ENCODE peak calls at places on chromosomes 11 and 22, in nine cellular contexts. Q, G, T, O, Y, E, U, D and L are unnamed samples.
A peak's percentile ranks its signal among the peaks of the same experiment; 100 is the strongest.

GRCh38 chr11:121895919-121896318 is 220.1 kb downstream of the BLID start:
- DNase-seq in Q (no peak), E (no peak), Y (no peak), D (no peak), U (peak; percentile 75), G (peak; percentile 78), T (no peak), O (no peak), L (peak; percentile 57)

GRCh38 chr11:20647976-20648565 is 21.3 kb upstream of the NELL1 start:
- DNase-seq in Y (peak; percentile 57), U (peak; percentile 67), O (no peak), E (no peak), T (no peak), Q (peak; percentile 17), G (peak; percentile 33), D (no peak), L (peak; percentile 89)

GRCh38 chr11:47992959-47993820 is 12.8 kb downstream of the PTPRJ start:
- DNase-seq in D (no peak), T (peak; percentile 39), Y (no peak), Q (no peak), G (peak; percentile 78), E (no peak), O (peak; percentile 60), U (peak; percentile 86), L (peak; percentile 83)

GRCh38 chr11:83292709-83293435 is 6.7 kb upstream of the CCDC90B start:
- DNase-seq in T (no peak), Y (no peak), O (no peak), D (no peak), U (peak; percentile 87), Q (no peak), G (peak; percentile 75), E (no peak), L (peak; percentile 60)

GRCh38 chr11:107999759-108000455 is 8.8 kb upstream of the CUL5 start:
- DNase-seq in G (peak; percentile 33), E (no peak), T (no peak), O (no peak), D (no peak), U (peak; percentile 32), Q (no peak), Y (peak; percentile 30), L (peak; percentile 70)

GRCh38 chr22:43153916-43154315 is 2.6 kb downstream of the TSPO start:
- DNase-seq in E (no peak), O (no peak), D (no peak), U (peak; percentile 35), Q (no peak), Y (no peak), T (no peak), G (no peak), L (peak; percentile 94)

GRCh38 chr11:44301856-44302231 is 8.1 kb downstream of the ALX4 start:
- DNase-seq in O (no peak), D (no peak), G (peak; percentile 38), U (peak; percentile 70), E (no peak), Q (no peak), T (no peak), Y (no peak), L (peak; percentile 99)

GRCh38 chr11:28760676-28761390 is 652.6 kb downstream of the METTL15 start:
- DNase-seq in T (no peak), Y (no peak), D (no peak), U (no peak), Q (no peak), E (no peak), O (no peak), G (peak; percentile 58), L (no peak)

GRCh38 chr11:70090989-70091388 is 12.9 kb downstream of the ANO1 start:
- DNase-seq in T (no peak), D (no peak), U (no peak), E (no peak), G (no peak), Q (no peak), Y (no peak), O (no peak), L (peak; percentile 84)

GRCh38 chr22:17786435-17787158 is 12.3 kb upstream of the BID start:
- DNase-seq in T (no peak), G (peak; percentile 6), Y (no peak), D (no peak), U (peak; percentile 65), O (peak; percentile 85), E (no peak), Q (no peak), L (peak; percentile 73)

GRCh38 chr22:17483670-17484372 is 79.5 kb upstream of the SLC25A18 start:
- DNase-seq in U (peak; percentile 20), O (no peak), T (no peak), D (no peak), Q (no peak), E (no peak), G (no peak), Y (no peak), L (no peak)

GRCh38 chr11:8796926-8797325 is 114.1 kb upstream of the AKIP1 start:
- DNase-seq in G (no peak), E (no peak), U (no peak), Q (no peak), T (no peak), Y (no peak), O (no peak), D (no peak), L (no peak)
- TF ChIP-seq CTCF in G (no peak), E (no peak), U (no peak), Q (no peak), T (no peak), Y (no peak), O (no peak), D (no peak), L (no peak)

GRCh38 chr11:26983645-26984044 is 10.3 kb upstream of the FIBIN start:
- DNase-seq in T (no peak), Q (no peak), O (no peak), E (no peak), Y (no peak), U (no peak), G (no peak), D (no peak), L (no peak)

GRCh38 chr11:26985941-26986340 is 8.0 kb upstream of the FIBIN start:
- DNase-seq in T (no peak), D (no peak), U (peak; percentile 65), Y (no peak), G (peak; percentile 50), Q (no peak), E (no peak), O (no peak), L (peak; percentile 36)

GRCh38 chr11:26992031-26992541 is 1.8 kb upstream of the FIBIN start:
- DNase-seq in Y (no peak), T (no peak), G (peak; percentile 82), U (peak; percentile 96), D (no peak), E (no peak), O (no peak), Q (no peak), L (peak; percentile 88)

GRCh38 chr11:26987205-26987604 is 6.7 kb upstream of the FIBIN start:
- DNase-seq in D (no peak), E (no peak), O (no peak), U (no peak), T (no peak), G (no peak), Y (no peak), Q (no peak), L (no peak)

DNA sequence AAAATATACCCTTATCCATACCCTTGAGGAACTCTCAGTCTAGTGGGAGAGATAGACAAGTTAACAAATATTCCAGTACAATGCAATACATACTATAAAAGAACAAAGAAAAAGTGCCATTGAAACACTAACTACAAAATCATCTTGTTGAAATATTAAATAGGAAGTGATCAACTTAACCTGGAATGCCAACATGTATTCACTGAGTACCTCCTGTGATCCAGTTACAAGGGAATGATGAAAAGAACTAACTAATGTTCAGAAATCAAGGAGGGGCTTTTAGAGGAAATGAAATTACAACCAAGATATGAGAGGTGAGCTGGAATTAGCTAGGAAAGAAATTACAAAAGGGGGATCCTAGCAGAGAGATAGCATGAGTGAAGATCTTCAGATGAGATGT is 6.2 kb upstream of the FIBIN start:
- DNase-seq in Q (no peak), Y (no peak), O (no peak), D (no peak), T (no peak), U (peak; percentile 53), E (no peak), G (no peak), L (peak; percentile 58)
- TF ChIP-seq CTCF in Q (no peak), Y (no peak), O (no peak), D (no peak), T (no peak), U (no peak), E (no peak), G (no peak), L (no peak)

DNA sequence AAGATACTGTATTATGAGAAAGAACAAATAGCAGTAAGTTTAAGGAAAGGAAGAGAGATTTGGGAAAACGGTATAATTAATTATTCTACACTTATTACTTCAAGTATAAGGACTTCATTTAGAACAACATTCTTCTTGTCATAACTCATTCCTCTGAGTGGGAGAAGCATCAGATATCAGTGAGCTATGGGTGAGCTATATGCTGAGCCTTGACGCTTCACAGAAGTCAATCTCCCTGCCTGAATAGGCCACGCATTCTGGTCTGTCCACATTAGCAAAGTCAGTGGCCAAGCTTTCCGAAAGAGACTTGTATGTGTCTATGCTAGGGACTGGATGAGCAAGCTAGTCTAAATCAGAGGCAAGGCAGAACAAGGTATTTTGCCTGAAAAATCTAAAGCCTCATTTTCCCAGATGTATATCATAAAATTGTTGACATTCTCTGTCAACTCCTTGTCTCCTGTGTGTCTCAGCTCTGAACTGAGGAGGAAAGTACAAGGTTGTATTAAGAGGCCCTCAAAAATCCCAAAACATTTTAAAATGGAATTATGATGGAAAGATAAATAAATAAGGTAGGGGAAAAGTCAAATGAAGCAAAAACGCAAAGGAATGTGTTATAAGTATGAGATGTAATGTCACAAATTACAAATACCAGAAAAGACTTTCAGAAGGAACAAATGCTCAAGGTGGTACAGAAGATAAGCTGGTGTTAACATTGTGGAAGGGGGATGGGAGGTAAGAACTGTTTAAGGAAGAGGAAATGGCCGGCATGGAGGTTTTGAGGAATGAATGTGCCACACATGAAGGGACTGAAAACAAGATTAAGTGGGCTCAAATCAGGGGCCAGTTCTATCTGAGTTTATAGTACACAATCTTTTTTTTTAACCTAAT is 1.4 kb downstream of the OR52N2 start:
- DNase-seq in G (no peak), T (no peak), Y (no peak), O (no peak), E (no peak), Q (no peak), D (no peak), U (no peak), L (no peak)
- TF ChIP-seq CTCF in G (no peak), T (no peak), Y (no peak), O (no peak), E (no peak), Q (no peak), D (no peak), U (no peak), L (no peak)

DNA sequence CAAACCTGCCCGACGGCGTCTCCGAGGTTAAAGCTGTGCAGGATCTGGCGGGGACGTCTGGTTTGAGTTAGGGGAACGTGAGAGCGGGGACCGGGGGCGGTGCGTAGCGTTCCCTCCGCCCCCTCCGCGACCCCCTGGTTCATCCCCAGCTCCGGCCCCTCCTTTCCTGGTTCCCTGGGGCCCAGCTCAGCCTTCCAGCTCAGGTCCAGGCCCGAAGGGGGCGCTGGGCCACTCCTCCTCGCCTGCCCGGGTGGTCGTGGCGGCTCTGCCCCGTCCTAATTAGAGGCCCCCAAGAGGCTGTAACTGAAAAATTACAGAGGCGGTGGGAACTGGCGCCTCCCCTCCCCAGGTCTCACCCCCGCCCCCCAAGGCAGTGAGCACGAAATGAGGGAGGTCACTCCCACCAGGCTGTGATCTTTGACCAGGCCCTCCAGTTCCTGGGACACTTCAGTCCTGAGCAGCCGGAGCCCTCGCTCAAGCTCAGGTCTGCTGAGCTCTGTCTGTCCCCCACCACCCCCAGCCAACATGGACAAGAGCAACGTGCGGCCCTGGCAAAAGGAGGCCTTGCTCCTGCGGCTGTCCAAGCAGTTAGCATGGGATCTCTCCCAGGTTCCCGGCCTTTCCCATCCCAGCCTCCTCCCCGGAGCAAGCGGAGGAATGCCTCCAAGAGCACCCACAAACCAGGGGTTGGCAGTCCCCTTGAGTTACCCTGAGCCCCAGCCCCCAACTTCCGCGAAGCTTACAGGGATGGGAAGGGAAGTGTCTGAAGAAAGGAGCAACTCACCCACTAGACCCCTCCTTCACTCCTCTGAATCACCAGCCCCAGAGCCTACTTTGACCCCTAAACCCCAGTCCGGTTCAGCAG is 3.3 kb downstream of the CD248 start:
- DNase-seq in U (peak; percentile 38), G (no peak), Q (no peak), Y (no peak), O (peak; percentile 88), D (peak; percentile 63), T (peak; percentile 82), E (no peak), L (peak; percentile 83)
- TF ChIP-seq CTCF in U (peak; percentile 31), G (peak; percentile 74), Q (no peak), Y (peak; percentile 25), O (no peak), D (peak; percentile 5), T (no peak), E (no peak), L (peak; percentile 22)